ENCODE peak calls at places on chromosomes 3 and 15, in four cellular contexts. N is HepG2, U is K562, J is GM12878. W is an unnamed sample.

GRCh38 chr15:98442379-98442833 is 205.9 kb upstream of the IGF1R start:
- DNase-seq in N (peak; percentile 51), J (no peak), U (peak; percentile 49), W (peak; percentile 61)

GRCh38 chr3:85487375-85487774 is 528.6 kb downstream of the CADM2 start:
- DNase-seq in J (no peak), N (no peak), U (no peak), W (no peak)

GRCh38 chr15:96477227-96477626 is 146.7 kb downstream of the NR2F2 start:
- DNase-seq in J (no peak), N (no peak), U (no peak), W (no peak)

GRCh38 chr3:127316685-127317084 is 28.8 kb upstream of the PRR20G start:
- DNase-seq in J (no peak), U (no peak), N (no peak), W (no peak)

GRCh38 chr15:80052597-80053304 is 6.7 kb upstream of the ZFAND6 start:
- DNase-seq in N (no peak), U (no peak), J (no peak), W (no peak)

GRCh38 chr3:38227989-38228388 is 37.6 kb upstream of the SLC22A13 start:
- DNase-seq in J (no peak), N (no peak), U (no peak), W (no peak)

GRCh38 chr3:187188931-187189330 is 8.4 kb upstream of the RTP1 start:
- DNase-seq in J (no peak), N (no peak), U (no peak), W (no peak)

GRCh38 chr3:24640330-24640877 is 145.8 kb upstream of the THRB start:
- DNase-seq in N (peak; percentile 15), U (peak; percentile 35), J (no peak), W (peak; percentile 47)

GRCh38 chr3:47394867-47395266 is 14.0 kb downstream of the PTPN23 start:
- DNase-seq in J (no peak), U (no peak), N (no peak), W (peak; percentile 58)

GRCh38 chr3:133490468-133491351 is 82.8 kb upstream of the CDV3 start:
- DNase-seq in U (no peak), N (no peak), J (peak; percentile 76), W (no peak)

GRCh38 chr3:73056365-73057150 is 4.9 kb upstream of the EBLN2 start:
- DNase-seq in J (no peak), U (no peak), N (peak; percentile 50), W (peak; percentile 42)

GRCh38 chr15:39153718-39154117 is 427.2 kb upstream of the THBS1 start:
- DNase-seq in J (no peak), N (no peak), U (no peak), W (no peak)

GRCh38 chr15:101277038-101277822 is at the start of gene SELENOS:
- DNase-seq in N (peak; percentile 77), J (no peak), U (peak; percentile 92), W (peak; percentile 97)

GRCh38 chr3:120791958-120792357 is 49.4 kb downstream of the GTF2E1 start:
- DNase-seq in U (peak; percentile 5), N (no peak), J (no peak), W (no peak)

GRCh38 chr3:17412950-17413530 is 329.4 kb downstream of the TBC1D5 start:
- DNase-seq in N (peak; percentile 64), J (peak; percentile 41), U (peak; percentile 63), W (peak; percentile 20)

GRCh38 chr3:2823016-2823415 is 287.2 kb downstream of the IL5RA start:
- DNase-seq in N (no peak), U (no peak), J (no peak), W (no peak)

GRCh38 chr3:79957066-79957465 is 189.3 kb upstream of the ROBO1 start:
- DNase-seq in J (no peak), U (no peak), N (no peak), W (no peak)

GRCh38 chr3:111539351-111540331 is 2.4 kb upstream of the CD96 start:
- DNase-seq in U (peak; percentile 6), J (peak; percentile 38), N (peak; percentile 34), W (peak; percentile 60)

GRCh38 chr3:160132226-160132625 is 93.0 kb upstream of the C3orf80 start:
- DNase-seq in U (no peak), N (no peak), J (no peak), W (no peak)

GRCh38 chr3:194141415-194142155 is 5.6 kb downstream of the HES1 start:
- DNase-seq in J (no peak), N (peak; percentile 78), U (peak; percentile 91), W (peak; percentile 91)

GRCh38 chr15:68817304-68818087 is 3.2 kb downstream of the ANP32A start:
- DNase-seq in N (peak; percentile 37), U (peak; percentile 64), J (no peak), W (peak; percentile 76)

GRCh38 chr3:194381460-194381875 is 11.9 kb upstream of the LRRC15 start:
- DNase-seq in J (no peak), U (no peak), N (no peak), W (peak; percentile 87)

GRCh38 chr3:22159004-22159695 is 408.1 kb upstream of the ZNF385D start:
- DNase-seq in U (no peak), N (peak; percentile 43), J (no peak), W (no peak)

GRCh38 chr15:75694241-75695182 is 18.1 kb downstream of the CSPG4 start:
- DNase-seq in J (no peak), U (peak; percentile 89), N (peak; percentile 35), W (peak; percentile 86)

DNA sequence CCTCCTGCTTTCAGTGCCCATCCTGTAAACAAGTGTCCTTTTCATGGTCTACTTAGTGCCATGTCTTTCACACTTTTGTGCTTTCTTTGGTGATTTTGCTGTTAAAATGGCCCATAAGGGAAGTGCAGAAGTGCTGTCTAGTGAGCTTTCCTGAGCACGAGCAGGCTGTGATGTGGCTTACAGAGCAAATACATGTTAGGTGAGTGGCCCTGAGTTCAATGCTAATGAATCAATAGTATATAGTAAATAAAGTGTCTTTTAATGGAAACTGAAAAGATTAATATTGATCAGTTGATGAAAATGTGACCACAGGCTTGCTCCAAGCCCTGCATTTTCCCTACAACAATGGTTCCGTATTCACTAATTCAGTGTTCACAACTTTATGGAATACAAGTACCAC is 5.7 kb downstream of the SH3BP5 start:
- DNase-seq in N (no peak), J (no peak), U (no peak), W (no peak)
- TF ChIP-seq RAD21 in N (no peak), J (no peak), U (no peak), W (no peak)

GRCh38 chr15:78991476-78991875 is 46.6 kb upstream of the CTSH start:
- DNase-seq in N (no peak), J (no peak), U (no peak), W (no peak)
- TF ChIP-seq MXI1 in N (no peak), J (no peak), U (no peak), W (no peak)

GRCh38 chr3:27354588-27355203 is 14.5 kb downstream of the NEK10 start:
- DNase-seq in J (no peak), U (no peak), N (no peak), W (no peak)
- TF ChIP-seq POLR2AphosphoS5 in J (no peak), U (no peak), N (no peak), W (no peak)

GRCh38 chr3:134666052-134666451 is 15.2 kb upstream of the KY start:
- DNase-seq in U (no peak), N (no peak), J (no peak), W (no peak)

GRCh38 chr3:134667461-134667860 is 16.6 kb upstream of the KY start:
- DNase-seq in N (no peak), U (no peak), J (no peak), W (no peak)

GRCh38 chr3:134666885-134667284 is 16.1 kb upstream of the KY start:
- DNase-seq in U (no peak), J (no peak), N (no peak), W (no peak)

GRCh38 chr3:134665243-134665642 is 14.4 kb upstream of the KY start:
- DNase-seq in J (no peak), U (no peak), N (no peak), W (no peak)

GRCh38 chr3:134666466-134666865 is 15.6 kb upstream of the KY start:
- DNase-seq in J (no peak), N (no peak), U (no peak), W (no peak)
- TF ChIP-seq RAD21 in J (no peak), N (no peak), U (no peak), W (no peak)